ENCODE peak calls at places on chromosomes 7 and 10, in eight cellular contexts. I is GM12891, P is HL-60, R is breast epithelium, Y is prostate gland, K is GM12892, T is HCT116, D is K562. F is an unnamed sample.

GRCh38 chr7:137298464-137298794 is 45.1 kb downstream of the PTN start:
- DNase-seq in Y (no peak), T (no peak), K (no peak), D (no peak), R (no peak), I (no peak), P (no peak), F (no peak)

GRCh38 chr10:117503886-117504205 is 38.7 kb upstream of the EMX2 start:
- DNase-seq in D (no peak), R (no peak), P (no peak), K (no peak), Y (no peak), I (no peak), T (no peak), F (no peak)

GRCh38 chr10:126160571-126160970 is 227.7 kb downstream of the ADAM12 start:
- DNase-seq in Y (no peak), T (no peak), K (no peak), I (no peak), P (no peak), D (no peak), R (no peak), F (no peak)

GRCh38 chr7:117737882-117738281 is 135.4 kb downstream of the CTTNBP2 start:
- DNase-seq in T (no peak), D (no peak), Y (no peak), P (no peak), I (no peak), R (no peak), K (no peak), F (no peak)

GRCh38 chr7:5597772-5598171 is 174.1 kb upstream of the TNRC18 start:
- DNase-seq in T (no peak), I (no peak), D (peak; percentile 39), P (no peak), R (no peak), K (no peak), Y (no peak), F (no peak)

GRCh38 chr7:1706381-1706720 is 36.3 kb downstream of the ELFN1 start:
- DNase-seq in K (no peak), D (no peak), T (no peak), Y (no peak), P (no peak), I (no peak), R (peak; percentile 24), F (no peak)

GRCh38 chr7:139620676-139621344 is 97.3 kb downstream of the CLEC2L start:
- DNase-seq in I (peak; percentile 46), P (peak; percentile 63), T (peak; percentile 26), D (peak; percentile 77), R (no peak), Y (no peak), K (peak; percentile 33), F (peak; percentile 49)

GRCh38 chr7:29116801-29117200 is 29.5 kb downstream of the CPVL start:
- DNase-seq in D (no peak), I (no peak), P (no peak), T (no peak), R (no peak), Y (no peak), K (no peak), F (no peak)

GRCh38 chr10:62188021-62188616 is 80.5 kb downstream of the RTKN2 start:
- DNase-seq in I (no peak), Y (no peak), K (no peak), P (no peak), R (no peak), T (no peak), D (no peak), F (no peak)

GRCh38 chr10:60521974-60522405 is 132.3 kb upstream of the ANK3 start:
- DNase-seq in Y (no peak), R (no peak), I (no peak), D (no peak), K (no peak), P (no peak), T (no peak), F (no peak)

GRCh38 chr10:105243381-105243780 is 602.3 kb downstream of the SORCS3 start:
- DNase-seq in I (no peak), K (no peak), P (no peak), D (no peak), T (no peak), Y (no peak), R (no peak), F (no peak)

DNA sequence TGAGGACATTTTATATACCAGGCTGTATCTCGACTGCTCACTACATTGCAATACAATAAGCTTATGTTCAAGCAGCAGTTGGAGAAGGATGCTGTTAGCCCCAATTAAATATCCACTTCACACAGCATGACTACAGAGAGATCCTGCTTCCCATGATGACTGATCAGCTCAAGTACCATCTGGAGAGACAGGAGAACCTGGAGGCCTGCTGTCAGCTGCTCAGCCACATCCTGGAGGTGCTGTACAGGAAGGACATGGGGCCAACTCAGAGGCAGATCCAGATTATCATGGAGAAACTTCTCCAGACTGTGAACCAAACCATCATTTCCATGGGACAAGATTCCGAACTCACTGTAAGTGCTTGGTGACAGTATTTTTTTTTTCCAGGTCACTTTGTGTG is 22.5 kb downstream of the RNF133 start:
- DNase-seq in T (no peak), R (no peak), D (no peak), K (no peak), I (no peak), Y (no peak), P (no peak), F (no peak)
- TF ChIP-seq POLR2AphosphoS5 in T (no peak), R (no peak), D (no peak), K (no peak), I (no peak), Y (no peak), P (no peak), F (no peak)

GRCh38 chr7:107742678-107743566 is 1.0 kb upstream of the CBLL1 start:
- DNase-seq in K (peak; percentile 14), T (no peak), D (peak; percentile 64), I (peak; percentile 35), P (peak; percentile 83), Y (peak; percentile 44), R (peak; percentile 58), F (peak; percentile 63)

GRCh38 chr7:107744345-107744750 is 406 bp downstream of the CBLL1 start:
- DNase-seq in R (no peak), Y (no peak), K (no peak), T (no peak), D (no peak), I (no peak), P (no peak), F (no peak)

GRCh38 chr7:107746006-107746405 is 2.1 kb downstream of the CBLL1 start:
- DNase-seq in Y (no peak), K (no peak), D (no peak), P (no peak), T (no peak), R (no peak), I (no peak), F (no peak)

GRCh38 chr7:107743567-107744344 is at the start of gene CBLL1:
- DNase-seq in R (peak; percentile 96), Y (peak; percentile 96), I (peak; percentile 67), P (peak; percentile 96), K (peak; percentile 70), T (peak; percentile 87), D (peak; percentile 97), F (peak; percentile 97)
- TF ChIP-seq POLR2AphosphoS5 in R (peak; percentile 45), Y (peak; percentile 92), I (peak; percentile 79), P (peak; percentile 66), K (peak; percentile 79), T (peak; percentile 65), D (peak; percentile 90), F (peak; percentile 90)

GRCh38 chr7:44380179-44380830 is 54.9 kb upstream of the CAMK2B start:
- DNase-seq in D (no peak), K (no peak), Y (no peak), I (no peak), T (no peak), P (no peak), R (no peak), F (no peak)
- TF ChIP-seq POLR2AphosphoS5 in D (no peak), K (no peak), Y (no peak), I (no peak), T (no peak), P (peak; percentile 50), R (no peak), F (no peak)

DNA sequence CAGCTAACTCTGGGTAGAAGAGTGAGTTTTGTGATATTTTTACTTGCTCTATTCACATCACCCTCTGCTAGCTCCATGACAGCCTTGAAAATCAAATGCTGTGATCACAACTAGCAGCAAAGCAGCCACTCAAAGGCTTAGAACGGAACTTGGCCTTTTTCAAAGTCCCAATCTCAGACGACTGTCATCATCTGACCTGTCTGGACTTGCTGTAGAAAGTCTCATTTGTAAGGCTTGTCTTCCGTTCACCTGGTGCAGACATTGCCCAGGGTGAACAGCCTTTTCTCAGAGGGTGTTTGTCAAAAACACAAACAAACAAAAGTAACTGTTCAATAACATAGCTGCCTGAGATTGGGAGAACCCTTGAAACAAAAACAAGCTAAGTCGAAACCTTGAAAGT is 458.9 kb upstream of the ADARB2 start:
- DNase-seq in D (no peak), P (no peak), R (no peak), K (no peak), Y (no peak), T (no peak), I (no peak), F (no peak)
- TF ChIP-seq POLR2AphosphoS5 in D (no peak), P (no peak), R (no peak), K (no peak), Y (no peak), T (no peak), I (no peak), F (no peak)

DNA sequence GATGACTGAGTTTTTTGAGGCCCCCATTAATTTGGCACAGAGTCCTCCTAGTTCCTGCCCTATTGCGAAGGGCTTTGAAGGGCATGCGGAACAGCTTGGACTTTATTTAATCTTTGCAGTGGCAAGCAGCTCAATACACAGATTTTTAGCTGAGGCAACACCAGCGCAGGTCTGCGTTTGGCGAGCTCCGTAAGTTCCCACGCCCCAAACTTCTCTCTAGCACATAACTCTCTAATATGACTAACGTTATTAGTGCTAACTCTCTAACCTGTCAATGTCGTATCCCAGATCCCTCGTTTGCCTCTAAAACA is 366 bp upstream of the TAF3 start:
- DNase-seq in I (no peak), T (no peak), P (no peak), Y (no peak), D (no peak), R (no peak), K (no peak), F (no peak)
- TF ChIP-seq POLR2AphosphoS5 in I (no peak), T (no peak), P (no peak), Y (no peak), D (no peak), R (no peak), K (no peak), F (no peak)

GRCh38 chr10:124414077-124414476 is 4.6 kb downstream of the OAT start:
- DNase-seq in D (no peak), Y (no peak), P (no peak), R (no peak), K (no peak), T (no peak), I (no peak), F (no peak)

GRCh38 chr10:124415210-124415609 is 3.5 kb downstream of the OAT start:
- DNase-seq in D (no peak), P (no peak), T (no peak), K (no peak), R (no peak), I (no peak), Y (no peak), F (no peak)

GRCh38 chr10:124418726-124419501 is at the start of gene OAT:
- DNase-seq in R (peak; percentile 97), Y (peak; percentile 97), D (peak; percentile 95), T (peak; percentile 96), I (peak; percentile 96), K (peak; percentile 92), P (peak; percentile 84), F (peak; percentile 98)

GRCh38 chr10:124417846-124418725 is 637 bp downstream of the OAT start:
- DNase-seq in D (peak; percentile 42), K (peak; percentile 29), R (peak; percentile 57), P (peak; percentile 5), Y (peak; percentile 21), I (peak; percentile 39), T (no peak), F (peak; percentile 52)

GRCh38 chr10:124416733-124417132 is 2.0 kb downstream of the OAT start:
- DNase-seq in T (no peak), P (no peak), K (no peak), D (no peak), I (no peak), Y (peak; percentile 30), R (no peak), F (no peak)
- TF ChIP-seq POLR2AphosphoS5 in T (no peak), P (no peak), K (no peak), D (no peak), I (no peak), Y (peak; percentile 26), R (no peak), F (peak; percentile 8)

F was measured in transverse colon.